ENCODE peak calls at places on chromosomes 3 and 15, in seven cellular contexts. One of them, this sample, is unnamed.
A peak's percentile ranks its signal among the peaks of the same experiment; 100 is the strongest.

GRCh38 chr3:4546346-4547178 is 53.4 kb downstream of the ITPR1 start:
- DNase-seq in stomach: no peak
- DNase-seq in SK-N-SH: no peak
- DNase-seq in heart left ventricle: no peak
- DNase-seq in fibroblast of lung: no peak
- DNase-seq in heart right ventricle: no peak
- DNase-seq in cardiac muscle cell: no peak
- DNase-seq in this sample: no peak

GRCh38 chr3:170301404-170301803 is 56.1 kb upstream of the SKIL start:
- DNase-seq in stomach: no peak
- DNase-seq in SK-N-SH: no peak
- DNase-seq in heart left ventricle: no peak
- DNase-seq in fibroblast of lung: peak; percentile 62
- DNase-seq in heart right ventricle: no peak
- DNase-seq in cardiac muscle cell: peak; percentile 48
- DNase-seq in this sample: no peak

GRCh38 chr3:54954019-54954418 is 26.2 kb upstream of the LRTM1 start:
- DNase-seq in stomach: no peak
- DNase-seq in SK-N-SH: peak; percentile 13
- DNase-seq in heart left ventricle: no peak
- DNase-seq in fibroblast of lung: peak; percentile 96
- DNase-seq in heart right ventricle: no peak
- DNase-seq in cardiac muscle cell: peak; percentile 31
- DNase-seq in this sample: peak; percentile 77

GRCh38 chr3:116028157-116028556 is 404.8 kb downstream of the GAP43 start:
- DNase-seq in stomach: no peak
- DNase-seq in SK-N-SH: no peak
- DNase-seq in heart left ventricle: no peak
- DNase-seq in fibroblast of lung: no peak
- DNase-seq in heart right ventricle: no peak
- DNase-seq in cardiac muscle cell: no peak
- DNase-seq in this sample: no peak

GRCh38 chr15:96619171-96619570 is 288.7 kb downstream of the NR2F2 start:
- DNase-seq in stomach: no peak
- DNase-seq in SK-N-SH: no peak
- DNase-seq in heart left ventricle: no peak
- DNase-seq in fibroblast of lung: no peak
- DNase-seq in heart right ventricle: no peak
- DNase-seq in cardiac muscle cell: no peak
- DNase-seq in this sample: no peak

GRCh38 chr3:105415981-105416380 is 49.3 kb downstream of the ALCAM start:
- DNase-seq in stomach: no peak
- DNase-seq in SK-N-SH: no peak
- DNase-seq in heart left ventricle: no peak
- DNase-seq in fibroblast of lung: peak; percentile 35
- DNase-seq in heart right ventricle: no peak
- DNase-seq in cardiac muscle cell: no peak
- DNase-seq in this sample: no peak

GRCh38 chr15:79431636-79432344 is at the start of gene MINAR1:
- DNase-seq in stomach: no peak
- DNase-seq in SK-N-SH: peak; percentile 84
- DNase-seq in heart left ventricle: no peak
- DNase-seq in fibroblast of lung: peak; percentile 74
- DNase-seq in heart right ventricle: no peak
- DNase-seq in cardiac muscle cell: peak; percentile 57
- DNase-seq in this sample: peak; percentile 40

GRCh38 chr3:164460851-164461250 is 617.4 kb downstream of the SI start:
- DNase-seq in stomach: no peak
- DNase-seq in SK-N-SH: no peak
- DNase-seq in heart left ventricle: no peak
- DNase-seq in fibroblast of lung: peak; percentile 15
- DNase-seq in heart right ventricle: no peak
- DNase-seq in cardiac muscle cell: no peak
- DNase-seq in this sample: peak; percentile 2

GRCh38 chr15:25176991-25177954 is 222.5 kb downstream of the SNRPN start:
- DNase-seq in stomach: peak; percentile 17
- DNase-seq in SK-N-SH: peak; percentile 3
- DNase-seq in heart left ventricle: peak; percentile 2
- DNase-seq in fibroblast of lung: no peak
- DNase-seq in heart right ventricle: peak; percentile 2
- DNase-seq in cardiac muscle cell: no peak
- DNase-seq in this sample: no peak

GRCh38 chr3:129934234-129935123 is 40.0 kb upstream of the TRH start:
- DNase-seq in stomach: no peak
- DNase-seq in SK-N-SH: peak; percentile 77
- DNase-seq in heart left ventricle: no peak
- DNase-seq in fibroblast of lung: no peak
- DNase-seq in heart right ventricle: no peak
- DNase-seq in cardiac muscle cell: peak; percentile 46
- DNase-seq in this sample: peak; percentile 15

GRCh38 chr3:143436231-143436930 is 316.8 kb downstream of the CHST2 start:
- DNase-seq in stomach: no peak
- DNase-seq in SK-N-SH: no peak
- DNase-seq in heart left ventricle: no peak
- DNase-seq in fibroblast of lung: peak; percentile 25
- DNase-seq in heart right ventricle: no peak
- DNase-seq in cardiac muscle cell: peak; percentile 33
- DNase-seq in this sample: no peak
- TF ChIP-seq CTCF in stomach: no peak
- TF ChIP-seq CTCF in SK-N-SH: no peak
- TF ChIP-seq CTCF in heart left ventricle: no peak
- TF ChIP-seq CTCF in fibroblast of lung: no peak
- TF ChIP-seq CTCF in heart right ventricle: no peak
- TF ChIP-seq CTCF in cardiac muscle cell: peak; percentile 4
- TF ChIP-seq CTCF in this sample: no peak

DNA sequence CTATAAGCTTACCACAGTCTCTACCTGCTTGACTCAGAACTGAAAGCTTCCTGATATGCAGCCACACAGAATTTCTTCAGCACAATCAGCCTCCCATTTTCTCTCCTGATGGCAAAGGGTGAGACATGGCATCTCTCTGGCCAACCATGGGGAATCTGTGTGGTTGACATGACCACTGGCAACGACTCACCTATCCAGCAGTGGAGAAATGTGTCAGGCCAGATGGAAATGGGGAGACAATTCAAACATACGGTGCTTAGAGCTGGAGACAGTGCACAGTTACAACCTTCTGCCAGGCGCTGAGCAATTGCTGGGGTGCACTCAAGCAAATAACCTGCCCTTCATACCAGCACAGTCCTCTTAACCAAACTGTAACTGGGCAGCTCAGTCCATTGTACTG is 3.6 kb downstream of the ZNF385D start:
- DNase-seq in stomach: no peak
- DNase-seq in SK-N-SH: no peak
- DNase-seq in heart left ventricle: no peak
- DNase-seq in fibroblast of lung: peak; percentile 62
- DNase-seq in heart right ventricle: no peak
- DNase-seq in cardiac muscle cell: no peak
- DNase-seq in this sample: no peak
- H3K27ac ChIP-seq in stomach: no peak overlapping the region
- H3K27ac ChIP-seq in SK-N-SH: no peak overlapping the region
- H3K27ac ChIP-seq in heart left ventricle: no peak overlapping the region
- H3K27ac ChIP-seq in fibroblast of lung: no peak overlapping the region
- H3K27ac ChIP-seq in heart right ventricle: no peak overlapping the region
- H3K27ac ChIP-seq in cardiac muscle cell: no peak overlapping the region
- H3K27ac ChIP-seq in this sample: no peak overlapping the region

GRCh38 chr3:119557192-119557873 is 2.1 kb downstream of the CD80 start:
- DNase-seq in stomach: no peak
- DNase-seq in SK-N-SH: no peak
- DNase-seq in heart left ventricle: no peak
- DNase-seq in fibroblast of lung: no peak
- DNase-seq in heart right ventricle: no peak
- DNase-seq in cardiac muscle cell: no peak
- DNase-seq in this sample: no peak
- H3K4me3 ChIP-seq in stomach: no peak overlapping the region
- H3K4me3 ChIP-seq in SK-N-SH: no peak overlapping the region
- H3K4me3 ChIP-seq in heart left ventricle: no peak overlapping the region
- H3K4me3 ChIP-seq in fibroblast of lung: no peak overlapping the region
- H3K4me3 ChIP-seq in heart right ventricle: no peak overlapping the region
- H3K4me3 ChIP-seq in cardiac muscle cell: no peak overlapping the region
- H3K4me3 ChIP-seq in this sample: no peak overlapping the region

DNA sequence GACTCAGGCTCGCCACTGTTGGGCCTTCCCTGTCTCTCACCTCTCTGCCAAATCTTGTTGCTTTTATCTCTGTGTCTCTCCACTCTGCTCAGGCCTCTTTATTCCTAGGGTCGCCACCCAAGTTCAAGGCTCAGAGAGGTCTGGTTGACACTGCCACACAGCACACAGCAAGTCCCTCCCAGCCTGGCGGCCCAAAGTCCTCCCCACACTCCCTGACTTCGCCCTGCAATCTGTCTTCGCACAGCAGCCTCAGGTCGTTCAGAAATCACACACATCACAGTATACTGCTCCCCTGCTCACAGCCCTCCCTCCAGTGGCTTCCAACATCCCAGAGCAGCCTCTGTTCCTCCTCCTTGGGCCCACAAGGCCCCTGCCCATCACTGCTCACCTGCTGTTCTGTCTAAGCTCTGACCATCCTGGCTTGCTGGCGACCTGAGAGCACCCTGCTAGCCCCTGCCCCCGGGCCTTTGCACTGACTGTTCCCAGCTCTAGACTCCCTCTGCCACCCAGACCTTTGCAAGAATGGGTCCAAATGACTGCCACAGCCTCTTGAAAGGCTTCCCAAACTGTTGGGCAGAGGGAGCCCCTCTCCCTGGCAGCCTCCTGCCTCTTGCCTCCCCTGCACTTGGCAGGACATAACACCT is 48.4 kb downstream of the MGLL start:
- DNase-seq in stomach: no peak
- DNase-seq in SK-N-SH: no peak
- DNase-seq in heart left ventricle: no peak
- DNase-seq in fibroblast of lung: no peak
- DNase-seq in heart right ventricle: no peak
- DNase-seq in cardiac muscle cell: no peak
- DNase-seq in this sample: no peak
- TF ChIP-seq CTCF in stomach: no peak
- TF ChIP-seq CTCF in SK-N-SH: no peak
- TF ChIP-seq CTCF in heart left ventricle: no peak
- TF ChIP-seq CTCF in fibroblast of lung: no peak
- TF ChIP-seq CTCF in heart right ventricle: no peak
- TF ChIP-seq CTCF in cardiac muscle cell: no peak
- TF ChIP-seq CTCF in this sample: no peak

GRCh38 chr3:62149962-62150361 is 223.4 kb downstream of the FEZF2 start:
- DNase-seq in stomach: no peak
- DNase-seq in SK-N-SH: no peak
- DNase-seq in heart left ventricle: no peak
- DNase-seq in fibroblast of lung: peak; percentile 67
- DNase-seq in heart right ventricle: no peak
- DNase-seq in cardiac muscle cell: peak; percentile 34
- DNase-seq in this sample: peak; percentile 33
- H3K27ac ChIP-seq in stomach: peak overlapping the region; percentile 58
- H3K27ac ChIP-seq in SK-N-SH: no peak overlapping the region
- H3K27ac ChIP-seq in heart left ventricle: peak overlapping the region; percentile 67
- H3K27ac ChIP-seq in fibroblast of lung: no peak overlapping the region
- H3K27ac ChIP-seq in heart right ventricle: peak overlapping the region; percentile 62
- H3K27ac ChIP-seq in cardiac muscle cell: no peak overlapping the region
- H3K27ac ChIP-seq in this sample: no peak overlapping the region

GRCh38 chr3:133506215-133506901 is 67.1 kb upstream of the CDV3 start:
- DNase-seq in stomach: no peak
- DNase-seq in SK-N-SH: no peak
- DNase-seq in heart left ventricle: no peak
- DNase-seq in fibroblast of lung: no peak
- DNase-seq in heart right ventricle: no peak
- DNase-seq in cardiac muscle cell: no peak
- DNase-seq in this sample: no peak
- H3K4me3 ChIP-seq in stomach: peak overlapping the region; percentile 14
- H3K4me3 ChIP-seq in SK-N-SH: no peak overlapping the region
- H3K4me3 ChIP-seq in heart left ventricle: no peak overlapping the region
- H3K4me3 ChIP-seq in fibroblast of lung: no peak overlapping the region
- H3K4me3 ChIP-seq in heart right ventricle: no peak overlapping the region
- H3K4me3 ChIP-seq in cardiac muscle cell: no peak overlapping the region
- H3K4me3 ChIP-seq in this sample: no peak overlapping the region

GRCh38 chr15:70875001-70875782 is 17.0 kb downstream of the THAP10 start:
- DNase-seq in stomach: no peak
- DNase-seq in SK-N-SH: peak; percentile 45
- DNase-seq in heart left ventricle: no peak
- DNase-seq in fibroblast of lung: peak; percentile 33
- DNase-seq in heart right ventricle: no peak
- DNase-seq in cardiac muscle cell: peak; percentile 68
- DNase-seq in this sample: no peak
- TF ChIP-seq CTCF in stomach: peak; percentile 30
- TF ChIP-seq CTCF in SK-N-SH: peak; percentile 79
- TF ChIP-seq CTCF in heart left ventricle: peak; percentile 72
- TF ChIP-seq CTCF in fibroblast of lung: peak; percentile 70
- TF ChIP-seq CTCF in heart right ventricle: peak; percentile 61
- TF ChIP-seq CTCF in cardiac muscle cell: peak; percentile 69
- TF ChIP-seq CTCF in this sample: peak; percentile 74

GRCh38 chr3:45317710-45318109 is 70.7 kb upstream of the LARS2 start:
- DNase-seq in stomach: no peak
- DNase-seq in SK-N-SH: no peak
- DNase-seq in heart left ventricle: no peak
- DNase-seq in fibroblast of lung: no peak
- DNase-seq in heart right ventricle: no peak
- DNase-seq in cardiac muscle cell: no peak
- DNase-seq in this sample: no peak
- H3K27ac ChIP-seq in stomach: no peak overlapping the region
- H3K27ac ChIP-seq in SK-N-SH: no peak overlapping the region
- H3K27ac ChIP-seq in heart left ventricle: no peak overlapping the region
- H3K27ac ChIP-seq in fibroblast of lung: no peak overlapping the region
- H3K27ac ChIP-seq in heart right ventricle: no peak overlapping the region
- H3K27ac ChIP-seq in cardiac muscle cell: no peak overlapping the region
- H3K27ac ChIP-seq in this sample: no peak overlapping the region